ENCODE peak calls at places on chromosomes 5 and 9, in ten cellular contexts. F is HepG2, J is right lobe of liver, C is fibroblast of lung, Z is A549, L is H9, D is cardiac muscle cell, O is endodermal cell, Y is adrenal gland, U is A673. T is an unnamed sample.

GRCh38 chr5:81817980-81818379 is 67.1 kb upstream of the SSBP2 start:
- DNase-seq in F (no peak), U (no peak), Z (no peak), O (no peak), L (no peak), C (no peak), D (no peak), J (no peak), Y (no peak), T (no peak)

GRCh38 chr5:78659714-78660113 is 11.1 kb upstream of the LHFPL2 start:
- DNase-seq in O (no peak), F (peak; percentile 23), D (peak; percentile 82), Y (no peak), U (no peak), Z (peak; percentile 54), L (no peak), C (peak; percentile 89), J (no peak), T (no peak)

GRCh38 chr5:76608833-76609232 is 14.4 kb downstream of the F2RL2 start:
- DNase-seq in C (peak; percentile 76), O (no peak), F (no peak), J (no peak), Y (no peak), Z (peak; percentile 49), D (peak; percentile 65), U (peak; percentile 63), L (no peak), T (no peak)

GRCh38 chr9:37626708-37627293 is 24.0 kb upstream of the FRMPD1 start:
- DNase-seq in O (no peak), C (no peak), D (no peak), Z (no peak), F (no peak), J (no peak), L (no peak), Y (no peak), U (no peak), T (no peak)

GRCh38 chr9:134482226-134482625 is 156.0 kb downstream of the RXRA start:
- DNase-seq in U (no peak), L (no peak), F (no peak), Z (no peak), D (no peak), O (no peak), Y (no peak), C (no peak), J (no peak), T (peak; percentile 60)

GRCh38 chr5:71830626-71831539 is 111.8 kb downstream of the CARTPT start:
- DNase-seq in F (no peak), J (peak; percentile 55), U (peak; percentile 79), O (no peak), Y (peak; percentile 92), Z (peak; percentile 33), D (peak; percentile 92), L (no peak), C (peak; percentile 86), T (peak; percentile 72)

GRCh38 chr5:142046191-142046590 is 33.4 kb upstream of the GNPDA1 start:
- DNase-seq in L (no peak), J (no peak), Y (no peak), D (no peak), O (no peak), U (no peak), Z (no peak), C (no peak), F (no peak), T (no peak)

GRCh38 chr9:79471577-79472543 is 99.9 kb upstream of the TLE4 start:
- DNase-seq in C (peak; percentile 38), Y (peak; percentile 83), Z (no peak), O (no peak), L (no peak), U (peak; percentile 61), F (no peak), J (peak; percentile 60), D (peak; percentile 65), T (no peak)

GRCh38 chr9:83330207-83331196 is 207.7 kb downstream of the FRMD3 start:
- DNase-seq in L (no peak), Y (no peak), F (peak; percentile 7), J (no peak), U (peak; percentile 24), Z (no peak), C (no peak), O (no peak), D (no peak), T (no peak)

GRCh38 chr9:121640486-121641227 is 10.8 kb upstream of the DAB2IP start:
- DNase-seq in O (no peak), D (no peak), C (no peak), Z (no peak), Y (no peak), U (no peak), J (no peak), F (no peak), L (no peak), T (no peak)
- H3K4me1 ChIP-seq in O (peaks cover 3% of the 10 kb centered on the region), D (peaks cover 15% of the 10 kb centered on the region), C (peaks cover 12% of the 10 kb centered on the region), Z (peaks cover 15% of the 10 kb centered on the region), Y (peaks cover 13% of the 10 kb centered on the region), U (no peaks in the 10 kb centered on the region), J (no peaks in the 10 kb centered on the region), F (peaks cover 29% of the 10 kb centered on the region), L (no peaks in the 10 kb centered on the region), T (peaks cover 16% of the 10 kb centered on the region)

GRCh38 chr5:55308254-55308836 is 556 bp downstream of the MTREX start:
- DNase-seq in O (no peak), Y (no peak), U (peak; percentile 38), J (no peak), F (peak; percentile 4), Z (peak; percentile 39), L (no peak), C (peak; percentile 26), D (peak; percentile 32), T (no peak)
- TF ChIP-seq CTCF in O (peak; percentile 24), Y (peak; percentile 17), U (no peak), J (peak; percentile 23), F (peak; percentile 15), Z (peak; percentile 26), L (no peak), C (peak; percentile 16), D (peak; percentile 21), T (peak; percentile 16)

GRCh38 chr9:121651014-121651294 is 480 bp upstream of the DAB2IP start:
- DNase-seq in L (no peak), Z (no peak), U (peak; percentile 39), D (no peak), O (no peak), C (no peak), F (no peak), J (no peak), Y (no peak), T (no peak)
- H3K4me1 ChIP-seq in L (peaks cover 6% of the 10 kb centered on the region), Z (peaks cover 45% of the 10 kb centered on the region), U (peaks cover 33% of the 10 kb centered on the region), D (peaks cover 26% of the 10 kb centered on the region), O (peaks cover 10% of the 10 kb centered on the region), C (peaks cover 6% of the 10 kb centered on the region), F (peaks cover 59% of the 10 kb centered on the region), J (no peaks in the 10 kb centered on the region), Y (peaks cover 22% of the 10 kb centered on the region), T (peaks cover 36% of the 10 kb centered on the region)

GRCh38 chr5:86460519-86460918 is 157.2 kb upstream of the COX7C start:
- DNase-seq in F (no peak), D (no peak), Z (no peak), Y (no peak), C (no peak), O (no peak), L (no peak), J (no peak), U (no peak), T (no peak)

GRCh38 chr5:86461169-86461956 is 156.4 kb upstream of the COX7C start:
- DNase-seq in U (no peak), Y (no peak), O (no peak), L (no peak), D (peak; percentile 31), Z (no peak), J (no peak), F (peak; percentile 27), C (peak; percentile 0), T (no peak)

GRCh38 chr5:86465052-86465838 is 152.5 kb upstream of the COX7C start:
- DNase-seq in L (no peak), Y (no peak), U (no peak), J (no peak), O (no peak), C (no peak), Z (no peak), F (no peak), D (no peak), T (no peak)

DNA sequence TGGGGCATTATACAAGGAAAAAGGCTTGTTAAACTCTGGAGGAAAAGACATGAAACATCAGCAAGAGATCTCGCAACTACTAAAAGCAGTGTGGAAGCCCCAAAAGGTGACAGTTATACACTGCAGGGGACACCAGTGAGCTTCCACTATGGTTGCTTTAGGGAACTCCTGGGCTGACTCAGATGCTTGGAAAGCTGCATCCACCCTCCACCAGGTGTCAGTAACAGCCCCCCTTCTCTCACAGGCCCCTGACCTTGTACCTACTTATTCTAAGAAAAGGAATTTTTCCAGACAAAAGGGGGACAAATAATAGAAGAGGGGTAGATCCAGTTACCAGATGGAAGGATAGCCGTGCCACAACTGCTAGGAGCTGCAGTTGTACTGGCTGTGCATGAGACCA is 154.4 kb upstream of the COX7C start:
- DNase-seq in O (peak; percentile 78), Z (peak; percentile 15), U (no peak), C (no peak), D (no peak), Y (no peak), J (no peak), F (peak; percentile 1), L (peak; percentile 73), T (no peak)
- TF ChIP-seq CTCF in O (peak; percentile 76), Z (no peak), U (no peak), C (no peak), D (no peak), Y (no peak), J (peak; percentile 13), F (peak; percentile 30), L (peak; percentile 72), T (no peak)

DNA sequence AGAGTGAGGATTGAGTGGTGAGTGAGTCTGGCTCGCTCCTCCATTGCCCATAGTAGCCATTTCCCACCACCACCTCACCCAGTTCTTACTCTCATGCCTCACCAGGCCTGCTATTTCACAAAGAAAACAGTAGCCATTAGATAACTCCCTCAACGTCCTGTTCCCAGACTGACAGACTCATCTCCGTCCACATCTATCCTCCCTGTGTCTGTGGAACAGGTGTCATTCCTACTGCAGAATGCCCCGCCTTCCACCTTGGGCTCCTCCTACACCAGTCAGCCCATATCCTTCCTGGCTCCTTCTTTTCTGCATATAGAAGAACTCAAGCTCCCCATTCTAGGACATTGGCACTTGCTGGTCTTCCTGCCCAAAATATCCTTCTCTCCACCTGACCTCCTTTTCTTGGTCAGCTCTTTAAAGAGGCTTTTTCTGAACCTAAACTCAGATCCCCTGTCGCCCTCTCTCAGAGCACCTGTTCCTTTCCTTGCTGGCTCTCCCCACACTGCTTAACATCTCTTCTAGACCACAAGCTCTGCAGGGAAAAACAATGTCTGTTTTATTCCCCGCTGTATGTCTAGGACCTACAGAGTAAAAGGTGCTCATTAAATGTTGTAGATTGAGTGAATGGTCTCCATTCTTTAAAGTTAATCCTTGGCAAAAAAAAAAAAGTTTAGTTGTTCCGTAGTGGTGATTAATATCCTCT is 3.2 kb downstream of the TNFAIP8 start:
- DNase-seq in F (no peak), Z (no peak), O (no peak), L (no peak), C (no peak), J (no peak), Y (no peak), D (no peak), U (no peak), T (no peak)
- H3K4me1 ChIP-seq in F (peaks cover 20% of the 10 kb centered on the region), Z (peaks cover 17% of the 10 kb centered on the region), O (peaks cover 11% of the 10 kb centered on the region), L (peaks cover 11% of the 10 kb centered on the region), C (peaks cover 4% of the 10 kb centered on the region), J (no peaks in the 10 kb centered on the region), Y (no peaks in the 10 kb centered on the region), D (peaks cover 42% of the 10 kb centered on the region), U (peaks cover 47% of the 10 kb centered on the region), T (peaks cover 36% of the 10 kb centered on the region)